ENCODE peak calls at places on chromosomes 4 and X, in eight cellular contexts. F, V, A, R, M, B, S and Q are unnamed samples.

GRCh38 chrX:45788315-45788714 is 587.6 kb upstream of the DIPK2B start:
- DNase-seq in F (peak; percentile 37), V (no peak), A (no peak), R (no peak), M (no peak), B (no peak), S (no peak), Q (no peak)

GRCh38 chr4:57191523-57192034 is 81.4 kb upstream of the IGFBP7 start:
- DNase-seq in F (peak; percentile 29), V (no peak), A (peak; percentile 29), R (no peak), M (peak; percentile 17), B (no peak), S (no peak), Q (peak; percentile 28)

GRCh38 chr4:34236118-34236517 is 2008.2 kb downstream of the ARAP2 start:
- DNase-seq in F (no peak), V (no peak), A (no peak), R (no peak), M (no peak), B (no peak), S (no peak), Q (no peak)

GRCh38 chr4:81785338-81785737 is 313.6 kb upstream of the RASGEF1B start:
- DNase-seq in F (no peak), V (no peak), A (no peak), R (no peak), M (no peak), B (no peak), S (no peak), Q (no peak)

GRCh38 chrX:49209434-49210251 is 9.7 kb upstream of the SYP start:
- DNase-seq in F (no peak), V (no peak), A (no peak), R (no peak), M (no peak), B (no peak), S (no peak), Q (no peak)

GRCh38 chrX:129996120-129996519 is 13.7 kb downstream of the BCORL1 start:
- DNase-seq in F (peak; percentile 64), V (no peak), A (peak; percentile 26), R (no peak), M (peak; percentile 68), B (no peak), S (peak; percentile 11), Q (no peak)

GRCh38 chrX:44904542-44905115 is 31.6 kb downstream of the KDM6A start:
- DNase-seq in F (no peak), V (no peak), A (no peak), R (no peak), M (no peak), B (no peak), S (no peak), Q (peak; percentile 13)

GRCh38 chr4:173883821-173884220 is 353.8 kb upstream of the HAND2 start:
- DNase-seq in F (no peak), V (no peak), A (no peak), R (no peak), M (peak; percentile 16), B (no peak), S (no peak), Q (no peak)

GRCh38 chrX:133440081-133440796 is 24.9 kb upstream of the GPC4 start:
- DNase-seq in F (no peak), V (no peak), A (no peak), R (no peak), M (no peak), B (no peak), S (no peak), Q (no peak)

GRCh38 chr4:141275834-141276233 is 55.1 kb downstream of the ZNF330 start:
- DNase-seq in F (peak; percentile 87), V (no peak), A (peak; percentile 83), R (no peak), M (peak; percentile 73), B (no peak), S (peak; percentile 86), Q (peak; percentile 62)

GRCh38 chr4:113683143-113683542 is 78.4 kb downstream of the CAMK2D start:
- DNase-seq in F (no peak), V (no peak), A (no peak), R (no peak), M (no peak), B (no peak), S (no peak), Q (no peak)

GRCh38 chrX:9767375-9767774 is 1.7 kb upstream of the GPR143 start:
- DNase-seq in F (peak; percentile 27), V (no peak), A (no peak), R (no peak), M (no peak), B (peak; percentile 17), S (no peak), Q (no peak)

GRCh38 chr4:19651481-19651880 is 600.2 kb upstream of the SLIT2 start:
- DNase-seq in F (no peak), V (no peak), A (no peak), R (no peak), M (no peak), B (no peak), S (peak; percentile 16), Q (no peak)

GRCh38 chr4:177012918-177013545 is 220.3 kb upstream of the VEGFC start:
- DNase-seq in F (no peak), V (no peak), A (no peak), R (no peak), M (no peak), B (no peak), S (no peak), Q (no peak)

GRCh38 chr4:18917689-18918088 is 896.1 kb upstream of the LCORL start:
- DNase-seq in F (no peak), V (no peak), A (peak; percentile 22), R (no peak), M (no peak), B (no peak), S (no peak), Q (no peak)

GRCh38 chrX:71910526-71911022 is at the start of gene NHSL2:
- DNase-seq in F (peak; percentile 16), V (no peak), A (no peak), R (no peak), M (no peak), B (peak; percentile 63), S (no peak), Q (no peak)

GRCh38 chr4:85703098-85703497 is 228.1 kb downstream of the ARHGAP24 start:
- DNase-seq in F (peak; percentile 8), V (no peak), A (no peak), R (no peak), M (peak; percentile 7), B (no peak), S (no peak), Q (no peak)

GRCh38 chrX:51694254-51694653 is 11.6 kb upstream of the CENPVL2 start:
- DNase-seq in F (no peak), V (no peak), A (no peak), R (no peak), M (no peak), B (no peak), S (no peak), Q (no peak)

GRCh38 chrX:7198499-7198898 is 50.5 kb upstream of the PUDP start:
- DNase-seq in F (no peak), V (no peak), A (no peak), R (no peak), M (no peak), B (no peak), S (no peak), Q (no peak)

GRCh38 chr4:81211956-81212355 is 3.1 kb downstream of the PRKG2 start:
- DNase-seq in F (peak; percentile 17), V (no peak), A (no peak), R (no peak), M (peak; percentile 58), B (no peak), S (peak; percentile 17), Q (no peak)

GRCh38 chrX:64204252-64204651 is 1.3 kb downstream of the AMER1 start:
- DNase-seq in F (peak; percentile 3), V (no peak), A (peak; percentile 1), R (no peak), M (peak; percentile 2), B (peak; percentile 66), S (no peak), Q (no peak)

GRCh38 chrX:95346854-95347253 is 1337.8 kb upstream of the DIAPH2 start:
- DNase-seq in F (no peak), V (no peak), A (peak; percentile 10), R (no peak), M (peak; percentile 0), B (no peak), S (no peak), Q (peak; percentile 1)
- TF ChIP-seq CTCF in F (no peak), V (no peak), A (peak; percentile 25), R (no peak), M (no peak), B (no peak), S (no peak), Q (no peak)

DNA sequence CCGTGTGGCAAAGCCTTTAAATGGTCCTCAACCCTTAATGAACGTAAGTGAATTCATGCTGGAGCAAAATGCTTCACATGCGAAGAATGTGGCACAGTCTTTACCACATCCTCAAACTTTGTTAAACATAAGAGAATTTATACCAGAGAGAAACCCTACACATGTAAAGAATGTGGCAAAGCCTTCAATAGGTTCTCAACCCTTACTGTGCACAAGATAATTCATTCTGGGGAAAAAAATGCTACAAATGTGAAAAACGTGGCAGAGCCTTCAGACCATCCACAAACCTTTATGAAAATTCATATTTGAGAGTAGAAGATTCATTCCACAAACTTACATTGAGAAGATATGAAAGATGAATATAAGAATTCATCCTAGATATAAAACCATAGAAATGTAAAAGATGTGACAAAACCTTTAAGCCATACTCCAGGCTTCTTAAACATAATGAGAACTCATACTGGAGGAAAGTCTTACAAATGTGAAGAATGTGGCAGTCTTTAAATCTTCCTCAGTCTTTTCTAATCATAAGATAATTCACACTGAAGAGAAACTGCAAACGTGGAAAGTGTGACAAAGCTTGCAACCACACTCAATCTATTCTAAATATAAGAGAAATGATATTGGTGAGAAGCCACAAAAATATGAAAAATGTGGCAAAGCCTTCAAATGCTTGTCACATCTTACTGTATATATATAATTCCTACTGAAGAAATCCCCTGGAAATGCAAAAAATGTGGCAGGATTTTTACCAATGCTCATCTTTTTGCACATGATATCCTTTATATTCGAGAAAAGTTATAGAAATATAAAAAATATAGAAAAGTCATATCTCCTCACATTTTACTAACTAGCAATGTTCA is 36.9 kb downstream of the ZNF141 start:
- DNase-seq in F (no peak), V (no peak), A (no peak), R (no peak), M (no peak), B (no peak), S (no peak), Q (no peak)
- H3K4me3 ChIP-seq in F (no peak overlapping the region), V (no peak overlapping the region), A (no peak overlapping the region), R (no peak overlapping the region), M (no peak overlapping the region), B (no peak overlapping the region), S (no peak overlapping the region), Q (no peak overlapping the region)

DNA sequence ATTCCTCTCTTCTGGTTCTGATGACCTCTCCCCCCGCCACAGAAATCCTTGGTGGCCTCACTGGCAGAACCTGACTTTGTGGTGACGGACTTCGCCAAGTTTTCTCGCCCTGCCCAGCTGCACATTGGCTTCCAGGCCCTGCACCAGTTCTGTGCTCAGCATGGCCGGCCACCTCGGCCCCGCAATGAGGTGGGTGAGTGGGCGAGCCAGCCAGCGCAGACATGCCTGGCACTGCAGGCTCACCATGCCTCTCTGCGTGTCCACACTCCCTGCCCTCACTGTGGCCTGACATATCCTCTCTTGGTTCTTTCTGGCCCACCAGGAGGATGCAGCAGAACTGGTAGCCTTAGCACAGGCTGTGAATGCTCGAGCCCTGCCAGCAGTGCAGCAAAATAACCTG is 8.7 kb downstream of the UBA1 start:
- DNase-seq in F (no peak), V (no peak), A (no peak), R (no peak), M (no peak), B (no peak), S (no peak), Q (no peak)
- TF ChIP-seq CTCF in F (no peak), V (no peak), A (no peak), R (no peak), M (no peak), B (no peak), S (no peak), Q (no peak)

GRCh38 chrX:147914609-147915008 is 2.9 kb downstream of the FMR1 start:
- DNase-seq in F (no peak), V (no peak), A (no peak), R (no peak), M (no peak), B (no peak), S (no peak), Q (no peak)
- H3K4me3 ChIP-seq in F (no peak overlapping the region), V (no peak overlapping the region), A (no peak overlapping the region), R (no peak overlapping the region), M (no peak overlapping the region), B (no peak overlapping the region), S (no peak overlapping the region), Q (no peak overlapping the region)